ENCODE peak calls at places on chromosome 21, in seven cellular contexts. One of them, this sample, is unnamed.

GRCh38 chr21:45898028-45898350 is 83.6 kb upstream of the COL6A1 start:
- DNase-seq in PC-3: no peak
- DNase-seq in fibroblast of the aortic adventitia: no peak
- DNase-seq in naive thymus-derived CD8-positive, alpha-beta T cell: no peak
- DNase-seq in HFFc6: no peak
- DNase-seq in stimulated activated CD8-positive, alpha-beta memory T cell treated with anti-CD3 and anti-CD28 coated beads, Interleukin-15, amount 100 ng/mL, for 1 hour: no peak
- DNase-seq in NCI-H146: no peak
- DNase-seq in this sample: no peak

GRCh38 chr21:27047331-27048314 is 80.7 kb upstream of the ADAMTS5 start:
- DNase-seq in HFFc6: no peak
- DNase-seq in NCI-H146: no peak
- DNase-seq in stimulated activated CD8-positive, alpha-beta memory T cell treated with anti-CD3 and anti-CD28 coated beads, Interleukin-15, amount 100 ng/mL, for 1 hour: no peak
- DNase-seq in fibroblast of the aortic adventitia: peak
- DNase-seq in naive thymus-derived CD8-positive, alpha-beta T cell: no peak
- DNase-seq in PC-3: peak
- DNase-seq in this sample: no peak

GRCh38 chr21:43600642-43601397 is 58.5 kb downstream of the HSF2BP start:
- DNase-seq in NCI-H146: peak
- DNase-seq in fibroblast of the aortic adventitia: peak
- DNase-seq in naive thymus-derived CD8-positive, alpha-beta T cell: no peak
- DNase-seq in PC-3: peak
- DNase-seq in HFFc6: peak
- DNase-seq in stimulated activated CD8-positive, alpha-beta memory T cell treated with anti-CD3 and anti-CD28 coated beads, Interleukin-15, amount 100 ng/mL, for 1 hour: no peak
- DNase-seq in this sample: no peak

GRCh38 chr21:33844104-33844889 is 71.3 kb downstream of the ATP5PO start:
- DNase-seq in PC-3: no peak
- DNase-seq in naive thymus-derived CD8-positive, alpha-beta T cell: no peak
- DNase-seq in fibroblast of the aortic adventitia: peak
- DNase-seq in HFFc6: peak
- DNase-seq in NCI-H146: no peak
- DNase-seq in stimulated activated CD8-positive, alpha-beta memory T cell treated with anti-CD3 and anti-CD28 coated beads, Interleukin-15, amount 100 ng/mL, for 1 hour: no peak
- DNase-seq in this sample: no peak

GRCh38 chr21:46219591-46220239 is 8.9 kb downstream of the LSS start:
- DNase-seq in stimulated activated CD8-positive, alpha-beta memory T cell treated with anti-CD3 and anti-CD28 coated beads, Interleukin-15, amount 100 ng/mL, for 1 hour: no peak
- DNase-seq in HFFc6: no peak
- DNase-seq in PC-3: no peak
- DNase-seq in fibroblast of the aortic adventitia: no peak
- DNase-seq in naive thymus-derived CD8-positive, alpha-beta T cell: no peak
- DNase-seq in NCI-H146: no peak
- DNase-seq in this sample: no peak

GRCh38 chr21:19507682-19508260 is 1104.2 kb upstream of the TMPRSS15 start:
- DNase-seq in NCI-H146: peak
- DNase-seq in HFFc6: no peak
- DNase-seq in naive thymus-derived CD8-positive, alpha-beta T cell: no peak
- DNase-seq in fibroblast of the aortic adventitia: no peak
- DNase-seq in PC-3: peak
- DNase-seq in stimulated activated CD8-positive, alpha-beta memory T cell treated with anti-CD3 and anti-CD28 coated beads, Interleukin-15, amount 100 ng/mL, for 1 hour: no peak
- DNase-seq in this sample: peak

GRCh38 chr21:38323721-38324591 is 67.2 kb downstream of the KCNJ15 start:
- DNase-seq in naive thymus-derived CD8-positive, alpha-beta T cell: no peak
- DNase-seq in NCI-H146: no peak
- DNase-seq in HFFc6: peak
- DNase-seq in stimulated activated CD8-positive, alpha-beta memory T cell treated with anti-CD3 and anti-CD28 coated beads, Interleukin-15, amount 100 ng/mL, for 1 hour: no peak
- DNase-seq in PC-3: peak
- DNase-seq in fibroblast of the aortic adventitia: peak
- DNase-seq in this sample: no peak

GRCh38 chr21:14382486-14382834 is 486 bp downstream of the HSPA13 start:
- DNase-seq in fibroblast of the aortic adventitia: peak
- DNase-seq in NCI-H146: no peak
- DNase-seq in stimulated activated CD8-positive, alpha-beta memory T cell treated with anti-CD3 and anti-CD28 coated beads, Interleukin-15, amount 100 ng/mL, for 1 hour: no peak
- DNase-seq in naive thymus-derived CD8-positive, alpha-beta T cell: no peak
- DNase-seq in HFFc6: no peak
- DNase-seq in PC-3: peak
- DNase-seq in this sample: no peak

GRCh38 chr21:41953249-41953830 is 478 bp downstream of the C2CD2 start:
- DNase-seq in fibroblast of the aortic adventitia: no peak
- DNase-seq in NCI-H146: peak
- DNase-seq in HFFc6: no peak
- DNase-seq in naive thymus-derived CD8-positive, alpha-beta T cell: no peak
- DNase-seq in PC-3: peak
- DNase-seq in stimulated activated CD8-positive, alpha-beta memory T cell treated with anti-CD3 and anti-CD28 coated beads, Interleukin-15, amount 100 ng/mL, for 1 hour: no peak
- DNase-seq in this sample: no peak

GRCh38 chr21:14880922-14881321 is 183.9 kb downstream of the NRIP1 start:
- DNase-seq in fibroblast of the aortic adventitia: peak
- DNase-seq in HFFc6: peak
- DNase-seq in NCI-H146: no peak
- DNase-seq in stimulated activated CD8-positive, alpha-beta memory T cell treated with anti-CD3 and anti-CD28 coated beads, Interleukin-15, amount 100 ng/mL, for 1 hour: no peak
- DNase-seq in PC-3: peak
- DNase-seq in naive thymus-derived CD8-positive, alpha-beta T cell: no peak
- DNase-seq in this sample: no peak